ENCODE peak calls at places on chromosome 22, in seven cellular contexts. One of them, this sample, is unnamed.

GRCh38 chr22:20434264-20434751 is 3.3 kb downstream of the SCARF2 start:
- DNase-seq in left cardiac atrium: peak
- DNase-seq in lower lobe of right lung: peak
- DNase-seq in T-helper 9 cell: no peak
- DNase-seq in endodermal cell: no peak
- DNase-seq in stimulated activated CD8-positive, alpha-beta memory T cell treated with anti-CD3 and anti-CD28 coated beads, Interleukin-4, amount 100 ng/mL, for 1 hour: no peak
- DNase-seq in cardiac muscle cell: no peak
- DNase-seq in this sample: no peak

GRCh38 chr22:46084376-46084775 is 66.0 kb upstream of the PPARA start:
- DNase-seq in endodermal cell: no peak
- DNase-seq in stimulated activated CD8-positive, alpha-beta memory T cell treated with anti-CD3 and anti-CD28 coated beads, Interleukin-4, amount 100 ng/mL, for 1 hour: no peak
- DNase-seq in left cardiac atrium: peak
- DNase-seq in cardiac muscle cell: no peak
- DNase-seq in lower lobe of right lung: peak
- DNase-seq in T-helper 9 cell: no peak
- DNase-seq in this sample: no peak

GRCh38 chr22:19086944-19087343 is 35.3 kb downstream of the DGCR2 start:
- DNase-seq in cardiac muscle cell: peak
- DNase-seq in endodermal cell: no peak
- DNase-seq in left cardiac atrium: no peak
- DNase-seq in lower lobe of right lung: no peak
- DNase-seq in stimulated activated CD8-positive, alpha-beta memory T cell treated with anti-CD3 and anti-CD28 coated beads, Interleukin-4, amount 100 ng/mL, for 1 hour: no peak
- DNase-seq in T-helper 9 cell: no peak
- DNase-seq in this sample: no peak

GRCh38 chr22:29216011-29216872 is 10.5 kb downstream of the EMID1 start:
- DNase-seq in endodermal cell: no peak
- DNase-seq in stimulated activated CD8-positive, alpha-beta memory T cell treated with anti-CD3 and anti-CD28 coated beads, Interleukin-4, amount 100 ng/mL, for 1 hour: no peak
- DNase-seq in T-helper 9 cell: no peak
- DNase-seq in left cardiac atrium: no peak
- DNase-seq in lower lobe of right lung: no peak
- DNase-seq in cardiac muscle cell: no peak
- DNase-seq in this sample: no peak

GRCh38 chr22:38213319-38214247 is 11.8 kb downstream of the MAFF start:
- DNase-seq in cardiac muscle cell: no peak
- DNase-seq in endodermal cell: no peak
- DNase-seq in T-helper 9 cell: no peak
- DNase-seq in stimulated activated CD8-positive, alpha-beta memory T cell treated with anti-CD3 and anti-CD28 coated beads, Interleukin-4, amount 100 ng/mL, for 1 hour: no peak
- DNase-seq in lower lobe of right lung: no peak
- DNase-seq in left cardiac atrium: peak
- DNase-seq in this sample: no peak

GRCh38 chr22:20764053-20764720 is 9.7 kb upstream of the SERPIND1 start:
- DNase-seq in cardiac muscle cell: no peak
- DNase-seq in lower lobe of right lung: no peak
- DNase-seq in endodermal cell: no peak
- DNase-seq in left cardiac atrium: no peak
- DNase-seq in stimulated activated CD8-positive, alpha-beta memory T cell treated with anti-CD3 and anti-CD28 coated beads, Interleukin-4, amount 100 ng/mL, for 1 hour: no peak
- DNase-seq in T-helper 9 cell: no peak
- DNase-seq in this sample: no peak

GRCh38 chr22:37157516-37158289 is 8.0 kb upstream of the IL2RB start:
- DNase-seq in cardiac muscle cell: peak
- DNase-seq in left cardiac atrium: no peak
- DNase-seq in stimulated activated CD8-positive, alpha-beta memory T cell treated with anti-CD3 and anti-CD28 coated beads, Interleukin-4, amount 100 ng/mL, for 1 hour: no peak
- DNase-seq in T-helper 9 cell: no peak
- DNase-seq in lower lobe of right lung: no peak
- DNase-seq in endodermal cell: no peak
- DNase-seq in this sample: no peak

GRCh38 chr22:40243891-40244290 is 66.2 kb downstream of the TNRC6B start:
- DNase-seq in cardiac muscle cell: no peak
- DNase-seq in lower lobe of right lung: no peak
- DNase-seq in endodermal cell: no peak
- DNase-seq in stimulated activated CD8-positive, alpha-beta memory T cell treated with anti-CD3 and anti-CD28 coated beads, Interleukin-4, amount 100 ng/mL, for 1 hour: no peak
- DNase-seq in left cardiac atrium: no peak
- DNase-seq in T-helper 9 cell: no peak
- DNase-seq in this sample: no peak

GRCh38 chr22:40982482-40983385 is 31.6 kb downstream of the RBX1 start:
- DNase-seq in cardiac muscle cell: no peak
- DNase-seq in lower lobe of right lung: no peak
- DNase-seq in left cardiac atrium: no peak
- DNase-seq in stimulated activated CD8-positive, alpha-beta memory T cell treated with anti-CD3 and anti-CD28 coated beads, Interleukin-4, amount 100 ng/mL, for 1 hour: no peak
- DNase-seq in endodermal cell: no peak
- DNase-seq in T-helper 9 cell: no peak
- DNase-seq in this sample: peak

GRCh38 chr22:20550851-20551744 is 43.7 kb downstream of the MED15 start:
- DNase-seq in endodermal cell: no peak
- DNase-seq in left cardiac atrium: peak
- DNase-seq in cardiac muscle cell: peak
- DNase-seq in stimulated activated CD8-positive, alpha-beta memory T cell treated with anti-CD3 and anti-CD28 coated beads, Interleukin-4, amount 100 ng/mL, for 1 hour: no peak
- DNase-seq in lower lobe of right lung: no peak
- DNase-seq in T-helper 9 cell: peak
- DNase-seq in this sample: peak

GRCh38 chr22:47043835-47044721 is 281.6 kb downstream of the TBC1D22A start:
- DNase-seq in stimulated activated CD8-positive, alpha-beta memory T cell treated with anti-CD3 and anti-CD28 coated beads, Interleukin-4, amount 100 ng/mL, for 1 hour: no peak
- DNase-seq in T-helper 9 cell: no peak
- DNase-seq in left cardiac atrium: no peak
- DNase-seq in cardiac muscle cell: peak
- DNase-seq in lower lobe of right lung: peak
- DNase-seq in endodermal cell: peak
- DNase-seq in this sample: no peak

GRCh38 chr22:27983361-27983791 is 64.3 kb upstream of the PITPNB start:
- DNase-seq in T-helper 9 cell: no peak
- DNase-seq in lower lobe of right lung: no peak
- DNase-seq in cardiac muscle cell: no peak
- DNase-seq in endodermal cell: no peak
- DNase-seq in stimulated activated CD8-positive, alpha-beta memory T cell treated with anti-CD3 and anti-CD28 coated beads, Interleukin-4, amount 100 ng/mL, for 1 hour: no peak
- DNase-seq in left cardiac atrium: peak
- DNase-seq in this sample: no peak

GRCh38 chr22:43060213-43060612 is 29.0 kb downstream of the TTLL1 start:
- DNase-seq in lower lobe of right lung: peak
- DNase-seq in stimulated activated CD8-positive, alpha-beta memory T cell treated with anti-CD3 and anti-CD28 coated beads, Interleukin-4, amount 100 ng/mL, for 1 hour: no peak
- DNase-seq in endodermal cell: peak
- DNase-seq in T-helper 9 cell: peak
- DNase-seq in left cardiac atrium: no peak
- DNase-seq in cardiac muscle cell: peak
- DNase-seq in this sample: peak

GRCh38 chr22:20957691-20958440 is 9.2 kb upstream of the AIFM3 start:
- DNase-seq in endodermal cell: peak
- DNase-seq in cardiac muscle cell: peak
- DNase-seq in lower lobe of right lung: peak
- DNase-seq in T-helper 9 cell: no peak
- DNase-seq in stimulated activated CD8-positive, alpha-beta memory T cell treated with anti-CD3 and anti-CD28 coated beads, Interleukin-4, amount 100 ng/mL, for 1 hour: no peak
- DNase-seq in left cardiac atrium: no peak
- DNase-seq in this sample: peak

GRCh38 chr22:27880778-27881394 is 38.2 kb downstream of the PITPNB start:
- DNase-seq in lower lobe of right lung: no peak
- DNase-seq in stimulated activated CD8-positive, alpha-beta memory T cell treated with anti-CD3 and anti-CD28 coated beads, Interleukin-4, amount 100 ng/mL, for 1 hour: no peak
- DNase-seq in cardiac muscle cell: peak
- DNase-seq in left cardiac atrium: no peak
- DNase-seq in T-helper 9 cell: no peak
- DNase-seq in endodermal cell: no peak
- DNase-seq in this sample: no peak

GRCh38 chr22:39150848-39151215 is 1.6 kb downstream of the CBX7 start:
- DNase-seq in T-helper 9 cell: no peak
- DNase-seq in cardiac muscle cell: no peak
- DNase-seq in endodermal cell: peak
- DNase-seq in left cardiac atrium: no peak
- DNase-seq in stimulated activated CD8-positive, alpha-beta memory T cell treated with anti-CD3 and anti-CD28 coated beads, Interleukin-4, amount 100 ng/mL, for 1 hour: no peak
- DNase-seq in lower lobe of right lung: no peak
- DNase-seq in this sample: no peak

GRCh38 chr22:38955250-38955775 is 2.1 kb upstream of the APOBEC3A start:
- DNase-seq in endodermal cell: no peak
- DNase-seq in stimulated activated CD8-positive, alpha-beta memory T cell treated with anti-CD3 and anti-CD28 coated beads, Interleukin-4, amount 100 ng/mL, for 1 hour: no peak
- DNase-seq in left cardiac atrium: no peak
- DNase-seq in lower lobe of right lung: no peak
- DNase-seq in T-helper 9 cell: no peak
- DNase-seq in cardiac muscle cell: no peak
- DNase-seq in this sample: no peak

GRCh38 chr22:22391543-22391942 is 117.0 kb downstream of the ZNF280B start:
- DNase-seq in stimulated activated CD8-positive, alpha-beta memory T cell treated with anti-CD3 and anti-CD28 coated beads, Interleukin-4, amount 100 ng/mL, for 1 hour: no peak
- DNase-seq in left cardiac atrium: no peak
- DNase-seq in T-helper 9 cell: no peak
- DNase-seq in endodermal cell: no peak
- DNase-seq in lower lobe of right lung: no peak
- DNase-seq in cardiac muscle cell: no peak
- DNase-seq in this sample: no peak

GRCh38 chr22:31537019-31537535 is 40.7 kb downstream of the SFI1 start:
- DNase-seq in endodermal cell: no peak
- DNase-seq in lower lobe of right lung: no peak
- DNase-seq in left cardiac atrium: no peak
- DNase-seq in T-helper 9 cell: no peak
- DNase-seq in stimulated activated CD8-positive, alpha-beta memory T cell treated with anti-CD3 and anti-CD28 coated beads, Interleukin-4, amount 100 ng/mL, for 1 hour: no peak
- DNase-seq in cardiac muscle cell: peak
- DNase-seq in this sample: no peak

GRCh38 chr22:42313804-42314581 is 43.5 kb upstream of the TCF20 start:
- DNase-seq in endodermal cell: peak
- DNase-seq in T-helper 9 cell: no peak
- DNase-seq in left cardiac atrium: no peak
- DNase-seq in lower lobe of right lung: no peak
- DNase-seq in cardiac muscle cell: peak
- DNase-seq in stimulated activated CD8-positive, alpha-beta memory T cell treated with anti-CD3 and anti-CD28 coated beads, Interleukin-4, amount 100 ng/mL, for 1 hour: no peak
- DNase-seq in this sample: peak

GRCh38 chr22:36156515-36157419 is 3.8 kb downstream of the APOL3 start:
- DNase-seq in T-helper 9 cell: peak
- DNase-seq in endodermal cell: peak
- DNase-seq in cardiac muscle cell: peak
- DNase-seq in lower lobe of right lung: peak
- DNase-seq in left cardiac atrium: peak
- DNase-seq in stimulated activated CD8-positive, alpha-beta memory T cell treated with anti-CD3 and anti-CD28 coated beads, Interleukin-4, amount 100 ng/mL, for 1 hour: peak
- DNase-seq in this sample: peak

GRCh38 chr22:24474649-24475048 is 20.5 kb upstream of the UPB1 start:
- DNase-seq in lower lobe of right lung: no peak
- DNase-seq in stimulated activated CD8-positive, alpha-beta memory T cell treated with anti-CD3 and anti-CD28 coated beads, Interleukin-4, amount 100 ng/mL, for 1 hour: no peak
- DNase-seq in T-helper 9 cell: no peak
- DNase-seq in cardiac muscle cell: no peak
- DNase-seq in endodermal cell: no peak
- DNase-seq in left cardiac atrium: no peak
- DNase-seq in this sample: no peak

GRCh38 chr22:49538006-49538405 is 289.7 kb downstream of the BRD1 start:
- DNase-seq in stimulated activated CD8-positive, alpha-beta memory T cell treated with anti-CD3 and anti-CD28 coated beads, Interleukin-4, amount 100 ng/mL, for 1 hour: no peak
- DNase-seq in T-helper 9 cell: no peak
- DNase-seq in left cardiac atrium: no peak
- DNase-seq in cardiac muscle cell: no peak
- DNase-seq in endodermal cell: peak
- DNase-seq in lower lobe of right lung: no peak
- DNase-seq in this sample: no peak

GRCh38 chr22:39300198-39300830 is 19.1 kb downstream of the RPL3 start:
- DNase-seq in lower lobe of right lung: peak
- DNase-seq in cardiac muscle cell: no peak
- DNase-seq in stimulated activated CD8-positive, alpha-beta memory T cell treated with anti-CD3 and anti-CD28 coated beads, Interleukin-4, amount 100 ng/mL, for 1 hour: no peak
- DNase-seq in endodermal cell: peak
- DNase-seq in T-helper 9 cell: no peak
- DNase-seq in left cardiac atrium: peak
- DNase-seq in this sample: peak

GRCh38 chr22:17807571-17808410 is 33.5 kb upstream of the BID start:
- DNase-seq in T-helper 9 cell: no peak
- DNase-seq in endodermal cell: peak
- DNase-seq in cardiac muscle cell: peak
- DNase-seq in stimulated activated CD8-positive, alpha-beta memory T cell treated with anti-CD3 and anti-CD28 coated beads, Interleukin-4, amount 100 ng/mL, for 1 hour: no peak
- DNase-seq in lower lobe of right lung: peak
- DNase-seq in left cardiac atrium: no peak
- DNase-seq in this sample: peak

GRCh38 chr22:26550498-26551033 is 38.3 kb upstream of the TFIP11 start:
- DNase-seq in left cardiac atrium: peak
- DNase-seq in lower lobe of right lung: peak
- DNase-seq in endodermal cell: peak
- DNase-seq in stimulated activated CD8-positive, alpha-beta memory T cell treated with anti-CD3 and anti-CD28 coated beads, Interleukin-4, amount 100 ng/mL, for 1 hour: no peak
- DNase-seq in T-helper 9 cell: no peak
- DNase-seq in cardiac muscle cell: peak
- DNase-seq in this sample: peak

GRCh38 chr22:50329236-50329635 is 2.4 kb upstream of the DENND6B start:
- DNase-seq in stimulated activated CD8-positive, alpha-beta memory T cell treated with anti-CD3 and anti-CD28 coated beads, Interleukin-4, amount 100 ng/mL, for 1 hour: no peak
- DNase-seq in T-helper 9 cell: no peak
- DNase-seq in endodermal cell: no peak
- DNase-seq in lower lobe of right lung: no peak
- DNase-seq in left cardiac atrium: no peak
- DNase-seq in cardiac muscle cell: peak
- DNase-seq in this sample: no peak